ENCODE peak calls at places on chromosomes 2 and 18, in seven cellular contexts. X is stomach, E is transverse colon, F is K562, W is prostate gland, J is suprapubic skin, L is HCT116. G is an unnamed sample.

GRCh38 chr2:128301501-128301966 is 17.1 kb downstream of the HS6ST1 start:
- DNase-seq in X (no peak), E (no peak), F (no peak), W (no peak), J (no peak), L (no peak), G (no peak)

GRCh38 chr18:80154293-80154692 is 45.2 kb downstream of the ADNP2 start:
- DNase-seq in X (no peak), E (no peak), F (peak), W (no peak), J (no peak), L (no peak), G (no peak)

GRCh38 chr2:179272406-179273192 is 8.0 kb upstream of the SESTD1 start:
- DNase-seq in X (no peak), E (no peak), F (no peak), W (no peak), J (no peak), L (no peak), G (no peak)

GRCh38 chr18:63107931-63108330 is 211.6 kb downstream of the BCL2 start:
- DNase-seq in X (no peak), E (no peak), F (no peak), W (no peak), J (no peak), L (no peak), G (no peak)

GRCh38 chr2:206004004-206004693 is 81.8 kb downstream of the INO80D start:
- DNase-seq in X (no peak), E (peak), F (peak), W (no peak), J (no peak), L (peak), G (no peak)

GRCh38 chr2:235612551-235612950 is 118.7 kb downstream of the AGAP1 start:
- DNase-seq in X (no peak), E (no peak), F (no peak), W (no peak), J (no peak), L (no peak), G (no peak)

GRCh38 chr18:43234889-43235288 is 42.4 kb downstream of the SYT4 start:
- DNase-seq in X (no peak), E (no peak), F (no peak), W (no peak), J (no peak), L (no peak), G (no peak)

GRCh38 chr18:39215920-39216319 is 1650.3 kb upstream of the CELF4 start:
- DNase-seq in X (no peak), E (no peak), F (no peak), W (no peak), J (no peak), L (no peak), G (no peak)

GRCh38 chr2:113218283-113219091 is 44.7 kb downstream of the PSD4 start:
- DNase-seq in X (no peak), E (peak), F (no peak), W (no peak), J (no peak), L (no peak), G (no peak)

GRCh38 chr2:41937921-41938708 is 109.7 kb upstream of the PKDCC start:
- DNase-seq in X (no peak), E (no peak), F (no peak), W (no peak), J (no peak), L (no peak), G (no peak)
- H3K27ac ChIP-seq in X (peak), E (peak), F (no peak), W (no peak), J (no peak), L (no peak), G (peak)

DNA sequence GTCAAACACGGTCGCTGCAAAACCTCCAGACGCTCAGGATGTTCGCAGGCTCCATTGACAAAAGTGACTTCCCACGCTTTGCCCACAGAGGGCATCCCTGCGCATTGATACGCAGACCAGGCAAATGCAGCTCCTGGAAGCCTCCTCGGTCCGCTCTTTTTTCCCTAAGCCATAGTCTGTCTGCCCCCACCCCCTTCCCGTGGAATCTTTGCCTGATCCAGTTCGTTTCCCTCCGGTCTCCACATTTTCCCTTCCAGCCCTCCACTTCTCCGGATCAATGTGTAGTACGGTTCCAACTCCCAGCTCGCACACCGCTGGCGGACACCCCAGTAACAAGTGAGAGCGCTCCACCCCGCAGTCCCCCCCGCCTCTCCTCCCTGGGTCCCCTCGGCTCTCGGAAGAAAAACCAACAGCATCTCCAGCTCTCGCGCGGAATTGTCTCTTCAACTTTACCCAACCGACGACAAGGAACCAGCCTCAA is at the start of gene DCC:
- DNase-seq in X (peak), E (peak), F (no peak), W (peak), J (peak), L (no peak), G (no peak)
- TF ChIP-seq POLR2AphosphoS5 in X (no peak), E (no peak), F (no peak), W (no peak), J (no peak), L (no peak), G (no peak)

GRCh38 chr2:86304416-86304815 is 33.0 kb downstream of the REEP1 start:
- DNase-seq in X (no peak), E (no peak), F (no peak), W (no peak), J (peak), L (no peak), G (no peak)
- H3K4me3 ChIP-seq in X (no peak), E (no peak), F (no peak), W (no peak), J (no peak), L (no peak), G (no peak)

DNA sequence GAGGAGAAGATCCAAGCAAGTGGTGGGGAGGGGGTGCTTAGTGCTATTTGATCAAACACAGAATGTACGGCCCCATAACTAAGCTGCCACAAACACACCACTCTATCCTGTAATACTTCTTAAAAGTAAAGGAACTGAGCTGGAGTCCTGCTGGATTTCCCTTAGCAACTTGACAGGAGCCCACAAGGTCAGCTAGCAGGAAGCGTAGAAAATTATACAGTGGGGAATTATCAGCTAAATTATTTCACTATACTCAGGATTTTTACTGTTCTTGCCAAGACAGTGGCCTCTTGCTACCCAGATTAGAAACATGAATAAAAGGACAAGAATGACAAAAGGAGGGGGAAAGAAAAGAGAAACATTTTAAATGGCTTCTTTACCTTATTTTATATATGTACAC is 217.1 kb downstream of the ZNF521 start:
- DNase-seq in X (no peak), E (no peak), F (no peak), W (no peak), J (no peak), L (no peak), G (no peak)
- H3K27ac ChIP-seq in X (no peak), E (no peak), F (no peak), W (no peak), J (no peak), L (no peak), G (no peak)

DNA sequence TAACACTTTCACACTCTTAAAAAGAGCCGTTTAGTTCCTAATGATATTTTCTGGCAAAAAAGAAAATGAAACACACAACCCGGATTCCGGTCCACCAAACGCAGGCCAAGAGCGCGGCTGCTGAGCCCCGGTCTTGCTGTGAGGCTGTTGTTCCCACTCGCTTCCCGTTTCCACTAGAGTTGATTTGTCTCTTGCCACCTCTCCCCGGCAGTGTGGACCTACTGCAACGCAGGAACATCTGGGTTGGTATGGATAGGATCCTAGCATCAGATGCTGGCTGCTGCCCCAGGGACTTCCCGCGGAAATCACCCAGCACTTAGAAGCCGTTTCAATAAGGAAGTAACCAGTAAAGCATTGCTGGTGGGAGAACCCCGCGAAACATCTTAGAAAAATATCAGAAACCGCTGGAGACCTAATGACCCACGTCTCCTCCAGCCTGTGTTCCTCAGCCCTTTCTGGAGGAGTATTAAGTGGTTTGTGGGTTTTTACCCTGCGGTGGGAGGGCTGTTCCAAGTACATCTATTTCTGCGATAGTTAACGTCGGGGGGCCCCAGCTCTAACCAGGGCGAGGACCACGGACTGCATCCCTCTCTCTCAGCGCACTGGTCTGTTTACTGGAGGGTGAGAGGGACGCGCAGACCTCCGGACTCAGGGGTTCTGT is 928 bp downstream of the DOCK10 start:
- DNase-seq in X (peak), E (peak), F (no peak), W (no peak), J (no peak), L (no peak), G (no peak)
- TF ChIP-seq POLR2AphosphoS5 in X (no peak), E (no peak), F (no peak), W (no peak), J (no peak), L (no peak), G (no peak)

GRCh38 chr2:143524001-143524608 is 394.9 kb downstream of the ARHGAP15 start:
- DNase-seq in X (no peak), E (no peak), F (no peak), W (no peak), J (no peak), L (no peak), G (no peak)
- H3K4me3 ChIP-seq in X (no peak), E (no peak), F (no peak), W (no peak), J (no peak), L (no peak), G (no peak)

GRCh38 chr2:175002547-175003274 is 2.5 kb downstream of the CHN1 start:
- DNase-seq in X (no peak), E (no peak), F (no peak), W (no peak), J (no peak), L (no peak), G (no peak)

GRCh38 chr2:175004980-175005832 is at the start of gene CHN1:
- DNase-seq in X (peak), E (peak), F (peak), W (peak), J (peak), L (no peak), G (no peak)

GRCh38 chr2:175007510-175007909 is 2.3 kb upstream of the CHN1 start:
- DNase-seq in X (no peak), E (no peak), F (no peak), W (no peak), J (no peak), L (no peak), G (no peak)

GRCh38 chr2:175003875-175004729 is 1.1 kb downstream of the CHN1 start:
- DNase-seq in X (no peak), E (no peak), F (no peak), W (no peak), J (no peak), L (no peak), G (no peak)

GRCh38 chr2:175004730-175004979 is 526 bp downstream of the CHN1 start:
- DNase-seq in X (no peak), E (no peak), F (peak), W (no peak), J (no peak), L (no peak), G (no peak)
- H3K27ac ChIP-seq in X (peak), E (peak), F (no peak), W (peak), J (peak), L (peak), G (peak)

GRCh38 chr18:7458873-7459272 is 108.2 kb upstream of the PTPRM start:
- DNase-seq in X (no peak), E (no peak), F (no peak), W (no peak), J (no peak), L (no peak), G (no peak)

GRCh38 chr18:7467708-7468466 is 99.2 kb upstream of the PTPRM start:
- DNase-seq in X (no peak), E (no peak), F (peak), W (no peak), J (no peak), L (no peak), G (no peak)

GRCh38 chr18:7466190-7466589 is 100.9 kb upstream of the PTPRM start:
- DNase-seq in X (no peak), E (no peak), F (no peak), W (no peak), J (no peak), L (no peak), G (peak)

GRCh38 chr18:7459851-7460774 is 107.0 kb upstream of the PTPRM start:
- DNase-seq in X (no peak), E (no peak), F (no peak), W (no peak), J (no peak), L (no peak), G (no peak)

DNA sequence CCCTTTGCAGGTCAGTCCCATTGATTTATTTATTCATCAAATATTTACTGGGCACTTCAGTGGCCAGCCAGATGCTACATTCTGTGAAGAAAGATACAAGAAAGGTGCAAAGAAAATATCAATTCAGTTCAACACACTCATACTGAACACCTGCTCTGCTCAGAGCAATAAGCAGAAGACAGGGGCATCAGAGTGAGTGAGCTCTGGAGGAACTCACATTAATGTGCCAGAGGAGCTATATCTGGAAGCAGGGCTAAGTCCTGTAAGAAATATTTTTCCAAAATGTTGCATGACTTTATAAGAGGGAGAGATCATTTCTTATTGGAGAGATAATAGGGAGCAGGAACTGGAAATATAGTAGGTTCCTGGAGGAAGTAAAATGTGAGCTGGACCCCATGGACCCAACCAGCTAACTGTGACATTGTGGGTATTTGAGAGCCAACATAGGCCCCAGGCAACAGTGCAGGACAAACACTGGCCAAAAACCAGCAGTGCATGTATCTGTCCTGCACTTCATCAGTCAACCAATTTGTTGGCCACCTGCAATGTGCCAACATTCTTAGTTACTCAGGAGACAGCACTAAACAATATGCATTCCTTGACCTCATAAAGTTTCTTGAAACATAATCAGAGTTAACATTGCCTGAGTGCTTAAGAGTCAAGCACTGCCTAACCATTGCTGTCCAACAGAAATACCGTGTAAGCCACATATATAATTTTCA is 102.7 kb upstream of the PTPRM start:
- DNase-seq in X (no peak), E (no peak), F (no peak), W (no peak), J (no peak), L (no peak), G (no peak)
- TF ChIP-seq POLR2AphosphoS5 in X (no peak), E (peak), F (no peak), W (peak), J (no peak), L (no peak), G (no peak)